ENCODE peak calls at places on chromosomes 1 and 21, in six cellular contexts. S is stimulated activated CD4-positive, alpha-beta T cell treated with anti-CD3 and anti-CD28 coated beads, Interleukin-4, amount 100 ng/mL, for 24 hours; F is GM23338; V is ACHN; H is AG10803; T is T-cell. K is an unnamed sample.

GRCh38 chr1:45569962-45570581 is 13.8 kb upstream of the NASP start:
- DNase-seq in S (peak; percentile 77), F (peak; percentile 87), V (peak; percentile 64), H (peak; percentile 72), T (peak; percentile 63), K (peak; percentile 65)

GRCh38 chr1:206935491-206936067 is 10.7 kb downstream of the PIGR start:
- DNase-seq in S (peak; percentile 48), F (peak; percentile 90), V (peak; percentile 69), H (no peak), T (no peak), K (peak; percentile 13)

GRCh38 chr21:23936224-23936623 is 1671.1 kb downstream of the MRPL39 start:
- DNase-seq in S (no peak), F (peak; percentile 44), V (peak; percentile 25), H (no peak), T (no peak), K (no peak)

GRCh38 chr1:145917595-145917994 is 922 bp downstream of the PEX11B start:
- DNase-seq in S (no peak), F (no peak), V (no peak), H (no peak), T (no peak), K (no peak)

GRCh38 chr21:28311776-28312175 is 680.9 kb downstream of the LTN1 start:
- DNase-seq in S (no peak), F (no peak), V (no peak), H (no peak), T (no peak), K (no peak)

GRCh38 chr1:85240174-85240601 is 19.3 kb downstream of the C1orf52 start:
- DNase-seq in S (no peak), F (peak; percentile 69), V (no peak), H (peak; percentile 31), T (no peak), K (no peak)

GRCh38 chr1:117070124-117070523 is 10.0 kb downstream of the TTF2 start:
- DNase-seq in S (no peak), F (no peak), V (no peak), H (peak; percentile 32), T (no peak), K (no peak)

GRCh38 chr1:48236716-48237470 is 14.4 kb downstream of the SLC5A9 start:
- DNase-seq in S (no peak), F (peak; percentile 71), V (peak; percentile 37), H (peak; percentile 44), T (no peak), K (no peak)

GRCh38 chr1:243731974-243732373 is 118.1 kb downstream of the AKT3 start:
- DNase-seq in S (no peak), F (no peak), V (no peak), H (no peak), T (no peak), K (no peak)

K was measured in CD8-positive, alpha-beta memory T cell.